ENCODE peak calls at places on chromosomes 7 and 10, in five cellular contexts. One of them, this sample, is unnamed.

GRCh38 chr7:137390076-137390475 is 46.5 kb upstream of the PTN start:
- DNase-seq in fibroblast of lung: no peak
- DNase-seq in astrocyte: no peak
- DNase-seq in OCI-LY7: no peak
- DNase-seq in hepatocyte: peak
- DNase-seq in this sample: no peak

GRCh38 chr7:80635533-80635932 is 2.9 kb upstream of the CD36 start:
- DNase-seq in hepatocyte: no peak
- DNase-seq in OCI-LY7: no peak
- DNase-seq in astrocyte: peak
- DNase-seq in fibroblast of lung: peak
- DNase-seq in this sample: peak

GRCh38 chr7:39686261-39686924 is 63.0 kb downstream of the RALA start:
- DNase-seq in fibroblast of lung: peak
- DNase-seq in astrocyte: peak
- DNase-seq in OCI-LY7: no peak
- DNase-seq in hepatocyte: no peak
- DNase-seq in this sample: peak

GRCh38 chr10:86286591-86287421 is 79.8 kb downstream of the GRID1 start:
- DNase-seq in OCI-LY7: no peak
- DNase-seq in fibroblast of lung: no peak
- DNase-seq in astrocyte: no peak
- DNase-seq in hepatocyte: no peak
- DNase-seq in this sample: no peak

GRCh38 chr7:152120210-152120609 is 94.7 kb downstream of the GALNT11 start:
- DNase-seq in fibroblast of lung: peak
- DNase-seq in OCI-LY7: no peak
- DNase-seq in hepatocyte: no peak
- DNase-seq in astrocyte: peak
- DNase-seq in this sample: no peak

GRCh38 chr7:158941821-158942605 is 85.7 kb downstream of the DYNC2I1 start:
- DNase-seq in OCI-LY7: no peak
- DNase-seq in hepatocyte: no peak
- DNase-seq in fibroblast of lung: no peak
- DNase-seq in astrocyte: no peak
- DNase-seq in this sample: no peak

GRCh38 chr10:45001382-45002148 is 842 bp downstream of the ZNF22 start:
- DNase-seq in fibroblast of lung: peak
- DNase-seq in astrocyte: peak
- DNase-seq in OCI-LY7: peak
- DNase-seq in hepatocyte: peak
- DNase-seq in this sample: peak

GRCh38 chr10:63337455-63338251 is 128.1 kb downstream of the JMJD1C start:
- DNase-seq in fibroblast of lung: no peak
- DNase-seq in astrocyte: no peak
- DNase-seq in hepatocyte: no peak
- DNase-seq in OCI-LY7: no peak
- DNase-seq in this sample: no peak

GRCh38 chr10:97718178-97718577 is 4.6 kb downstream of the MARVELD1 start:
- DNase-seq in fibroblast of lung: no peak
- DNase-seq in hepatocyte: no peak
- DNase-seq in OCI-LY7: no peak
- DNase-seq in astrocyte: no peak
- DNase-seq in this sample: no peak

GRCh38 chr10:116088985-116089384 is 184.0 kb downstream of the GFRA1 start:
- DNase-seq in hepatocyte: no peak
- DNase-seq in OCI-LY7: no peak
- DNase-seq in fibroblast of lung: no peak
- DNase-seq in astrocyte: no peak
- DNase-seq in this sample: no peak

GRCh38 chr10:98038333-98038732 is 7.9 kb upstream of the CRTAC1 start:
- DNase-seq in astrocyte: no peak
- DNase-seq in hepatocyte: peak
- DNase-seq in OCI-LY7: no peak
- DNase-seq in fibroblast of lung: no peak
- DNase-seq in this sample: no peak

GRCh38 chr10:49169776-49170175 is 18.4 kb downstream of the TMEM273 start:
- DNase-seq in astrocyte: no peak
- DNase-seq in fibroblast of lung: no peak
- DNase-seq in OCI-LY7: no peak
- DNase-seq in hepatocyte: no peak
- DNase-seq in this sample: no peak

GRCh38 chr7:28179081-28180030 is 1.2 kb downstream of the JAZF1 start:
- DNase-seq in fibroblast of lung: peak
- DNase-seq in hepatocyte: peak
- DNase-seq in astrocyte: no peak
- DNase-seq in OCI-LY7: peak
- DNase-seq in this sample: no peak

GRCh38 chr10:94224656-94225055 is 138.1 kb downstream of the NOC3L start:
- DNase-seq in hepatocyte: no peak
- DNase-seq in astrocyte: peak
- DNase-seq in fibroblast of lung: peak
- DNase-seq in OCI-LY7: no peak
- DNase-seq in this sample: peak

GRCh38 chr10:28807760-28808613 is 130.7 kb downstream of the BAMBI start:
- DNase-seq in fibroblast of lung: peak
- DNase-seq in hepatocyte: peak
- DNase-seq in OCI-LY7: no peak
- DNase-seq in astrocyte: no peak
- DNase-seq in this sample: peak

GRCh38 chr10:94626476-94626875 is 57.1 kb upstream of the CYP2C18 start:
- DNase-seq in fibroblast of lung: no peak
- DNase-seq in astrocyte: no peak
- DNase-seq in hepatocyte: no peak
- DNase-seq in OCI-LY7: no peak
- DNase-seq in this sample: no peak

GRCh38 chr10:60335708-60336107 is 54.0 kb downstream of the ANK3 start:
- DNase-seq in astrocyte: no peak
- DNase-seq in OCI-LY7: no peak
- DNase-seq in fibroblast of lung: no peak
- DNase-seq in hepatocyte: no peak
- DNase-seq in this sample: no peak

GRCh38 chr7:85014936-85015335 is 171.9 kb downstream of the SEMA3D start:
- DNase-seq in hepatocyte: no peak
- DNase-seq in OCI-LY7: no peak
- DNase-seq in fibroblast of lung: no peak
- DNase-seq in astrocyte: no peak
- DNase-seq in this sample: no peak

GRCh38 chr10:22022257-22023051 is 18.9 kb upstream of the DNAJC1 start:
- DNase-seq in OCI-LY7: peak
- DNase-seq in fibroblast of lung: no peak
- DNase-seq in hepatocyte: peak
- DNase-seq in astrocyte: no peak
- DNase-seq in this sample: peak

GRCh38 chr7:1169409-1170368 is 9.7 kb upstream of the ZFAND2A start:
- DNase-seq in astrocyte: peak
- DNase-seq in fibroblast of lung: peak
- DNase-seq in hepatocyte: peak
- DNase-seq in OCI-LY7: peak
- DNase-seq in this sample: peak

GRCh38 chr7:77566421-77566820 is 29.3 kb downstream of the PTPN12 start:
- DNase-seq in hepatocyte: no peak
- DNase-seq in OCI-LY7: no peak
- DNase-seq in astrocyte: no peak
- DNase-seq in fibroblast of lung: no peak
- DNase-seq in this sample: no peak

GRCh38 chr7:78284945-78285344 is 486.4 kb downstream of the PHTF2 start:
- DNase-seq in hepatocyte: no peak
- DNase-seq in astrocyte: peak
- DNase-seq in OCI-LY7: no peak
- DNase-seq in fibroblast of lung: peak
- DNase-seq in this sample: peak

GRCh38 chr10:34049887-34050286 is 715.4 kb upstream of the NRP1 start:
- DNase-seq in OCI-LY7: no peak
- DNase-seq in fibroblast of lung: peak
- DNase-seq in astrocyte: peak
- DNase-seq in hepatocyte: peak
- DNase-seq in this sample: no peak

GRCh38 chr7:149824301-149824741 is 13.9 kb upstream of the ZNF862 start:
- DNase-seq in OCI-LY7: no peak
- DNase-seq in fibroblast of lung: no peak
- DNase-seq in hepatocyte: no peak
- DNase-seq in astrocyte: no peak
- DNase-seq in this sample: no peak

GRCh38 chr7:129613016-129613337 is 1.5 kb downstream of the NRF1 start:
- DNase-seq in OCI-LY7: no peak
- DNase-seq in hepatocyte: no peak
- DNase-seq in astrocyte: no peak
- DNase-seq in fibroblast of lung: no peak
- DNase-seq in this sample: no peak

GRCh38 chr7:129616530-129616929 is 5.0 kb downstream of the NRF1 start:
- DNase-seq in OCI-LY7: no peak
- DNase-seq in fibroblast of lung: no peak
- DNase-seq in astrocyte: no peak
- DNase-seq in hepatocyte: no peak
- DNase-seq in this sample: no peak

GRCh38 chr7:129615018-129615417 is 3.5 kb downstream of the NRF1 start:
- DNase-seq in fibroblast of lung: peak
- DNase-seq in OCI-LY7: peak
- DNase-seq in hepatocyte: no peak
- DNase-seq in astrocyte: no peak
- DNase-seq in this sample: no peak

GRCh38 chr7:129617178-129617577 is 5.7 kb downstream of the NRF1 start:
- DNase-seq in OCI-LY7: no peak
- DNase-seq in fibroblast of lung: no peak
- DNase-seq in hepatocyte: no peak
- DNase-seq in astrocyte: no peak
- DNase-seq in this sample: no peak

GRCh38 chr7:129617607-129618006 is 6.1 kb downstream of the NRF1 start:
- DNase-seq in OCI-LY7: no peak
- DNase-seq in hepatocyte: no peak
- DNase-seq in fibroblast of lung: no peak
- DNase-seq in astrocyte: no peak
- DNase-seq in this sample: no peak
- TF ChIP-seq CTCF in OCI-LY7: no peak
- TF ChIP-seq CTCF in hepatocyte: no peak
- TF ChIP-seq CTCF in fibroblast of lung: no peak
- TF ChIP-seq CTCF in astrocyte: no peak
- TF ChIP-seq CTCF in this sample: no peak

GRCh38 chr7:94364816-94365215 is 29.9 kb upstream of the COL1A2 start:
- DNase-seq in astrocyte: no peak
- DNase-seq in fibroblast of lung: no peak
- DNase-seq in hepatocyte: no peak
- DNase-seq in OCI-LY7: no peak
- DNase-seq in this sample: peak

GRCh38 chr7:94368371-94368791 is 26.3 kb upstream of the COL1A2 start:
- DNase-seq in fibroblast of lung: peak
- DNase-seq in OCI-LY7: no peak
- DNase-seq in hepatocyte: peak
- DNase-seq in astrocyte: peak
- DNase-seq in this sample: peak

GRCh38 chr7:94366163-94366562 is 28.5 kb upstream of the COL1A2 start:
- DNase-seq in hepatocyte: no peak
- DNase-seq in fibroblast of lung: no peak
- DNase-seq in astrocyte: no peak
- DNase-seq in OCI-LY7: no peak
- DNase-seq in this sample: no peak

GRCh38 chr7:94366827-94367226 is 27.9 kb upstream of the COL1A2 start:
- DNase-seq in hepatocyte: no peak
- DNase-seq in fibroblast of lung: no peak
- DNase-seq in astrocyte: no peak
- DNase-seq in OCI-LY7: no peak
- DNase-seq in this sample: no peak

GRCh38 chr7:94367940-94368339 is 26.8 kb upstream of the COL1A2 start:
- DNase-seq in OCI-LY7: no peak
- DNase-seq in fibroblast of lung: peak
- DNase-seq in astrocyte: peak
- DNase-seq in hepatocyte: peak
- DNase-seq in this sample: peak
- H3K4me3 ChIP-seq in OCI-LY7: no peak
- H3K4me3 ChIP-seq in fibroblast of lung: no peak
- H3K4me3 ChIP-seq in astrocyte: peak
- H3K4me3 ChIP-seq in hepatocyte: no peak
- H3K4me3 ChIP-seq in this sample: peak

GRCh38 chr10:58348571-58349033 is 13.8 kb downstream of the UBE2D1 start:
- DNase-seq in astrocyte: no peak
- DNase-seq in hepatocyte: no peak
- DNase-seq in OCI-LY7: no peak
- DNase-seq in fibroblast of lung: no peak
- DNase-seq in this sample: no peak
- TF ChIP-seq CTCF in astrocyte: no peak
- TF ChIP-seq CTCF in hepatocyte: no peak
- TF ChIP-seq CTCF in OCI-LY7: no peak
- TF ChIP-seq CTCF in fibroblast of lung: no peak
- TF ChIP-seq CTCF in this sample: no peak

GRCh38 chr7:79453558-79454324 is at the start of gene MAGI2:
- DNase-seq in hepatocyte: peak
- DNase-seq in fibroblast of lung: peak
- DNase-seq in OCI-LY7: no peak
- DNase-seq in astrocyte: peak
- DNase-seq in this sample: peak
- H3K4me3 ChIP-seq in hepatocyte: peak
- H3K4me3 ChIP-seq in fibroblast of lung: peak
- H3K4me3 ChIP-seq in OCI-LY7: no peak
- H3K4me3 ChIP-seq in astrocyte: peak
- H3K4me3 ChIP-seq in this sample: peak

This sample was measured in fibroblast of the aortic adventitia.